ENCODE peak calls at places on chromosomes 13 and 19, in five cellular contexts. K is GM23248, C is PC-3, L is PC-9, E is GM23338. P is an unnamed sample. For H3K27me3 and H3K9me2, the result is how much of the 10 kb centered on the place peaks cover.

GRCh38 chr13:27635256-27635655 is 13.6 kb downstream of the POLR1D start:
- DNase-seq in K (no peak), C (no peak), L (no peak), E (no peak), P (no peak)

GRCh38 chr19:44532819-44533218 is 3.3 kb upstream of the CEACAM20 start:
- DNase-seq in K (no peak), C (no peak), L (no peak), E (no peak), P (no peak)

GRCh38 chr13:54875111-54875510 is 1846.5 kb downstream of the OLFM4 start:
- DNase-seq in K (no peak), C (no peak), L (no peak), E (peak), P (no peak)

GRCh38 chr19:38070573-38070972 is 153.4 kb downstream of the DPF1 start:
- DNase-seq in K (peak), C (peak), L (peak), E (no peak), P (no peak)

GRCh38 chr13:87172166-87172825 is 498.9 kb upstream of the SLITRK5 start:
- DNase-seq in K (peak), C (no peak), L (no peak), E (no peak), P (no peak)

GRCh38 chr13:50801087-50801931 is 42.2 kb downstream of the DLEU7 start:
- DNase-seq in K (peak), C (peak), L (no peak), E (peak), P (peak)

GRCh38 chr13:75830842-75831241 is 194.7 kb downstream of the LMO7 start:
- DNase-seq in K (peak), C (peak), L (no peak), E (no peak), P (no peak)

GRCh38 chr13:75372923-75373841 is 108.8 kb downstream of the TBC1D4 start:
- DNase-seq in K (no peak), C (no peak), L (no peak), E (no peak), P (no peak)

GRCh38 chr19:47047931-47048399 is 459 bp downstream of the TMEM160 start:
- DNase-seq in K (peak), C (peak), L (peak), E (peak), P (peak)

GRCh38 chr13:105735269-105735668 is 800.2 kb downstream of the EFNB2 start:
- DNase-seq in K (no peak), C (no peak), L (no peak), E (no peak), P (no peak)

GRCh38 chr13:59963383-59963782 is 200.3 kb downstream of the DIAPH3 start:
- DNase-seq in K (no peak), C (no peak), L (no peak), E (peak), P (no peak)

GRCh38 chr13:19957320-19958118 is 1.0 kb upstream of the ZMYM2 start:
- DNase-seq in K (peak), C (peak), L (peak), E (peak), P (peak)

GRCh38 chr19:5718579-5719273 is 1.2 kb downstream of the LONP1 start:
- DNase-seq in K (peak), C (peak), L (peak), E (no peak), P (peak)

GRCh38 chr19:33391631-33392249 is 18.2 kb downstream of the CEBPG start:
- DNase-seq in K (no peak), C (no peak), L (no peak), E (no peak), P (no peak)
- H3K27me3 ChIP-seq in K (under half), C (under half), L (under half), E (under half), P (under half)

GRCh38 chr13:56201834-56202233 is 938.9 kb upstream of the PRR20A start:
- DNase-seq in K (no peak), C (no peak), L (no peak), E (peak), P (no peak)
- H3K9me2 ChIP-seq in K (under half), C (under half), L (under half), E (under half), P (under half)

GRCh38 chr19:55449469-55449868 is 6.4 kb upstream of the SHISA7 start:
- DNase-seq in K (no peak), C (no peak), L (no peak), E (no peak), P (no peak)
- H3K27me3 ChIP-seq in K (under half), C (under half), L (under half), E (half or more), P (under half)

GRCh38 chr19:16542894-16543498 is 759 bp upstream of the CHERP start:
- DNase-seq in K (peak), C (no peak), L (no peak), E (no peak), P (peak)

GRCh38 chr19:16544468-16545231 is 2.4 kb upstream of the CHERP start:
- DNase-seq in K (no peak), C (no peak), L (no peak), E (no peak), P (peak)

DNA sequence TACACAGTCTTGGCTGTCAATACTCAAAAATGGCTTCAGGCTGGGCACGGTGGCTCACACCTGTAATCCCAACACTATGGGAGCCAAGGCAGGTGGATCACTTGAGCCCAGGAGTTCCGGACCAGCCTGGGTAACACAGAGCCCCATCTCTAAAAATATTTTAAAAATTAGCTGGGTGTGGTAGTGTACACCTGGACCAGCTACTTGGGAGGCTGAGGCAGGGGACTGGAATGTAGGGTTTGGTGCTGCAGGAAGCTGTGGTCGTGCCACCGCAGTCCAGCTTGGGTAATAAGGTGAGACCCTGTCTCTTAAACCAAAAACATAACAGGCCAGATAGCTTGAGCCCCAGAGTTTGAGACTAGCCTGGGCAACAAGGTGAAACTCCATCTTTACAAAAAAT is 6.7 kb upstream of the CHERP start:
- DNase-seq in K (no peak), C (peak), L (no peak), E (no peak), P (no peak)
- H3K9me2 ChIP-seq in K (under half), C (under half), L (under half), E (under half), P (under half)

DNA sequence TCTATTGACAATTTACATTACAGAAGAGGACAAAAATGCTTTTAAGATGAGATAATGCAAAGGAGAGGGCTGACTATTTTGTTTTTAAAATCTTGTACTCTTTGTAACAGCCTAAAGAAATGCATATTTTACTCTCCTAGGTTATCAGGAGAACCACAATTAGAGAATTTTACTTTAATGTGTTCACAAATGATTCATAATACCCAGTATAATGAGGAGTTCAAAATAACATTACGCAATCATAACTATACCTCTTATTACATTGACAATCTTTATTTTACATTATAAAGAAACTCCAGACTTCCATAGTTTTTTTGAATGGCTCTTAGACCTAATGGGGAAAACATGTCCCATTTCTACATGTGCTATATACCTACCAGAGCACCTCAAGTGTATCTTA is 1089.7 kb downstream of the PCDH17 start:
- DNase-seq in K (no peak), C (no peak), L (no peak), E (no peak), P (no peak)
- H3K27me3 ChIP-seq in K (under half), C (under half), L (under half), E (under half), P (under half)

P was measured in Karpas-422.